ENCODE peak calls at places on chromosomes 7 and 10, in four cellular contexts. T is aorta, J is body of pancreas, P is adrenal gland. B is an unnamed sample. For H3K4me1 and H3K9me3, the result is how much of the 10 kb centered on the place peaks cover.

GRCh38 chr7:117728858-117729257 is 144.4 kb downstream of the CTTNBP2 start:
- DNase-seq in J (no peak), P (no peak), T (no peak), B (no peak)

GRCh38 chr7:158746957-158747356 is 42.4 kb upstream of the NCAPG2 start:
- DNase-seq in P (no peak), J (no peak), T (no peak), B (no peak)

GRCh38 chr10:133285217-133285616 is 8.5 kb upstream of the ADAM8 start:
- DNase-seq in P (no peak), T (no peak), J (no peak), B (no peak)

GRCh38 chr10:64091889-64092288 is 570.7 kb downstream of the REEP3 start:
- DNase-seq in J (no peak), T (no peak), P (no peak), B (no peak)

GRCh38 chr7:66296555-66296954 is 91.4 kb downstream of the TPST1 start:
- DNase-seq in J (no peak), T (no peak), P (no peak), B (no peak)

GRCh38 chr7:12103948-12104347 is 107.1 kb upstream of the TMEM106B start:
- DNase-seq in J (no peak), P (no peak), T (no peak), B (no peak)

GRCh38 chr10:31399631-31400030 is 80.6 kb downstream of the ZEB1 start:
- DNase-seq in T (no peak), J (no peak), P (peak), B (no peak)

GRCh38 chr10:78336402-78336791 is 302.7 kb downstream of the RPS24 start:
- DNase-seq in T (no peak), P (no peak), J (peak), B (no peak)

GRCh38 chr7:87003872-87004798 is 55.3 kb downstream of the ELAPOR2 start:
- DNase-seq in P (no peak), T (no peak), J (no peak), B (no peak)

GRCh38 chr10:90373911-90374310 is 483.9 kb downstream of the HTR7 start:
- DNase-seq in T (no peak), P (no peak), J (no peak), B (no peak)

GRCh38 chr7:151704969-151705743 is 171.8 kb downstream of the PRKAG2 start:
- DNase-seq in J (no peak), P (no peak), T (no peak), B (peak)

GRCh38 chr7:129665013-129665401 is 53.5 kb downstream of the NRF1 start:
- DNase-seq in T (no peak), P (peak), J (peak), B (no peak)

GRCh38 chr10:71278691-71279588 is 40.1 kb upstream of the SLC29A3 start:
- DNase-seq in T (no peak), P (no peak), J (no peak), B (no peak)

GRCh38 chr10:25701651-25702050 is 232.4 kb upstream of the MYO3A start:
- DNase-seq in T (no peak), J (no peak), P (no peak), B (no peak)

GRCh38 chr7:116252249-116252648 is 41.9 kb downstream of the TES start:
- DNase-seq in P (no peak), J (no peak), T (no peak), B (no peak)

GRCh38 chr7:155733582-155734444 is 78.5 kb downstream of the SHH start:
- DNase-seq in J (no peak), T (no peak), P (no peak), B (no peak)

GRCh38 chr10:59625842-59626522 is 83.7 kb downstream of the SLC16A9 start:
- DNase-seq in J (peak), T (no peak), P (peak), B (no peak)

GRCh38 chr10:69328346-69328687 is 50.0 kb downstream of the HK1 start:
- DNase-seq in J (no peak), T (no peak), P (no peak), B (no peak)

GRCh38 chr10:117221156-117221711 is 19.7 kb upstream of the SLC18A2 start:
- DNase-seq in T (peak), J (no peak), P (no peak), B (no peak)

GRCh38 chr10:72162978-72163377 is 52.8 kb upstream of the ANAPC16 start:
- DNase-seq in J (no peak), T (no peak), P (no peak), B (no peak)

GRCh38 chr10:35876248-35876647 is 234.2 kb upstream of the FZD8 start:
- DNase-seq in J (no peak), P (no peak), T (no peak), B (no peak)

GRCh38 chr7:66529889-66530615 is 98.6 kb upstream of the KCTD7 start:
- DNase-seq in J (no peak), T (no peak), P (no peak), B (no peak)

GRCh38 chr10:90920986-90921643 is at the start of gene ANKRD1:
- DNase-seq in P (no peak), T (no peak), J (no peak), B (no peak)

GRCh38 chr10:71408436-71409225 is 11.9 kb downstream of the CDH23 start:
- DNase-seq in P (no peak), T (no peak), J (no peak), B (no peak)

GRCh38 chr7:41130021-41130420 is 572.9 kb downstream of the INHBA start:
- DNase-seq in J (no peak), P (no peak), T (no peak), B (no peak)

GRCh38 chr10:22541900-22542299 is 172.5 kb downstream of the PIP4K2A start:
- DNase-seq in T (no peak), P (no peak), J (no peak), B (no peak)

GRCh38 chr7:78189762-78190161 is 391.2 kb downstream of the PHTF2 start:
- DNase-seq in P (peak), T (no peak), J (no peak), B (no peak)

GRCh38 chr10:130493021-130493420 is 356.8 kb downstream of the GLRX3 start:
- DNase-seq in J (no peak), P (no peak), T (no peak), B (no peak)

GRCh38 chr10:106224676-106225075 is 939.8 kb downstream of the SORCS1 start:
- DNase-seq in P (no peak), T (no peak), J (no peak), B (no peak)

GRCh38 chr7:48011952-48012351 is 17.0 kb downstream of the SUN3 start:
- DNase-seq in T (no peak), J (no peak), P (no peak), B (no peak)

GRCh38 chr7:66617295-66617694 is 11.4 kb upstream of the KCTD7 start:
- DNase-seq in T (no peak), J (no peak), P (no peak), B (no peak)

GRCh38 chr7:135147899-135148721 is at the start of gene TMEM140:
- DNase-seq in T (no peak), J (peak), P (no peak), B (no peak)

GRCh38 chr10:43137971-43138756 is at the start of gene CSGALNACT2:
- DNase-seq in T (peak), P (peak), J (peak), B (peak)
- H3K4me1 ChIP-seq in T (under half), P (under half), J (under half), B (under half)

GRCh38 chr7:106460792-106461254 is 176.0 kb upstream of the NAMPT start:
- DNase-seq in P (no peak), T (no peak), J (no peak), B (no peak)

GRCh38 chr7:106452031-106452851 is 167.5 kb upstream of the NAMPT start:
- DNase-seq in T (no peak), P (no peak), J (no peak), B (no peak)

GRCh38 chr7:106459397-106460072 is 174.8 kb upstream of the NAMPT start:
- DNase-seq in J (no peak), P (no peak), T (no peak), B (no peak)

GRCh38 chr7:106457678-106458077 is 172.9 kb upstream of the NAMPT start:
- DNase-seq in T (no peak), J (no peak), P (no peak), B (no peak)

GRCh38 chr7:106456339-106456738 is 171.6 kb upstream of the NAMPT start:
- DNase-seq in J (no peak), P (no peak), T (no peak), B (no peak)
- H3K9me3 ChIP-seq in J (under half), P (under half), T (under half), B (under half)

DNA sequence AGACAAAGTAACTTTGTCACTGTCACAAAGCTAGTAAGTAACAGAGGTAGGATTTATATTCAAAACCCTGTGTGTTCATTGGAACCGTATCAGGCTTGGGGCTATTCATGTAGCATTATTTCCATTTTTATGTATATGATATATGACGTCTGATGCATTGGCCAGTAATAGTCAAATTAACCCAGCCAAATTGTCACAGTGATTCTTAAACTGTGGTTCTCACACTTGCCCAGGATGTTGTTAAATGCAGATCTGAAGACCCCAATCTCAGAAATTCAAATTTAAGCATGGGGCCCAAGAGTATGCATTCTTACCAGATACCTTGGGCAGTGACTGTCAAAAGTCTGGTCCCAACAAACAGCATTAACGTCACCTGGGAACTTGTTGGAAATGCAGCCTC is 63.9 kb downstream of the C1GALT1 start:
- DNase-seq in J (no peak), P (no peak), T (no peak), B (no peak)
- H3K4me3 ChIP-seq in J (no peak), P (no peak), T (no peak), B (no peak)

GRCh38 chr10:63072951-63073350 is 60.2 kb upstream of the NRBF2 start:
- DNase-seq in T (no peak), J (no peak), P (no peak), B (no peak)
- H3K4me1 ChIP-seq in T (under half), J (under half), P (under half), B (under half)

GRCh38 chr10:80100861-80101695 is 22.6 kb downstream of the TMEM254 start:
- DNase-seq in J (no peak), T (no peak), P (no peak), B (no peak)
- H3K9me3 ChIP-seq in J (under half), T (under half), P (under half), B (under half)

DNA sequence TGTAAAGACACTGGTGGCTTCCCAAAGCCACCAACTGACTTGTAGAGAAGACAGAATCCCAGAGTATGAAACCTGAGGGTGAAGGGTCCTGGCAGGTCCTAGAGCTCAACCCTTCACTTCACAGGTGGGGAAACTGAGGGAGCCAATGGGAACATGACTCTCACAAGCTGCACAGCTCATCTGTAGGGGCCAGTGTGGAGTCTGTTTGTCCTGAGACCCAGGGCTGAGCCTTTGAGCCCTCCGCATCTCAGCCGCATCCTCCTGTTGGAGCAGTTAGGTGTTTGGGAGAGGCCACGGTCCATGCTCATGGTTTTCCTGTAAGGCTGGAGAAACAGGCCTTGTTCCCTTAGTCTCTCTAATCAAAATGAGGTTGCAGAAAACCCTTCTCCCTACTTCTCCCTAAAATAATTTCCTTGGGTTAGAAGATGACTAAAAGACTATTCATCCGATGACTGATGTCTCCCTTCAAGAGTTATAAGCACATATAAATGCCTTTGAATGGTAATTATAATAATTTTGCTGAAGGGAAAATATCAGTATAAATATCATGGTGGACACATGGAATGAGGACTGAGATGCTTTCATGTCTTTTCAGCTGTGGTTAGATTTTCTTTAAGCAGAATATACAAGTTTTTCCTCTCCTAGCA is 10.3 kb downstream of the HTRA1 start:
- DNase-seq in T (no peak), P (no peak), J (no peak), B (no peak)
- H3K4me3 ChIP-seq in T (no peak), P (no peak), J (no peak), B (no peak)

DNA sequence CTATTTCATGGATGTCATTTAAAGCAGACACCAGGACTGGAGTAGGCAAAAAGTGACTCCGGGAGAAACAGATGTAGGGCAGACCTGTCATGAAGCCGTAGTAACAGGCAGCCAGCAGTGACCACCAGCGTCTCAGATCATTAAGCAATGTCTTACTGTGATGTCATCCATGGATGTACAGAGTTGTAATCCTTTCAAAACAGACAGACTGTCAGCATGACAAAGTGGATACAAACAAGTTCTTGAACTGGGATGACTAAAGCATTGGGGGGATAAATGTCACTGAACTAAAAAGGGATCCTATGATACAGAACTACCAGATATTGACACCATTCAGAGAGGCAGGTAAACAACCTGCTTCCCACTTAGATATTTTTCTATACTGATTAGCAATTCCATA is 675.5 kb downstream of the PARD3 start:
- DNase-seq in J (no peak), P (no peak), T (no peak), B (no peak)
- H3K4me1 ChIP-seq in J (under half), P (under half), T (under half), B (under half)

DNA sequence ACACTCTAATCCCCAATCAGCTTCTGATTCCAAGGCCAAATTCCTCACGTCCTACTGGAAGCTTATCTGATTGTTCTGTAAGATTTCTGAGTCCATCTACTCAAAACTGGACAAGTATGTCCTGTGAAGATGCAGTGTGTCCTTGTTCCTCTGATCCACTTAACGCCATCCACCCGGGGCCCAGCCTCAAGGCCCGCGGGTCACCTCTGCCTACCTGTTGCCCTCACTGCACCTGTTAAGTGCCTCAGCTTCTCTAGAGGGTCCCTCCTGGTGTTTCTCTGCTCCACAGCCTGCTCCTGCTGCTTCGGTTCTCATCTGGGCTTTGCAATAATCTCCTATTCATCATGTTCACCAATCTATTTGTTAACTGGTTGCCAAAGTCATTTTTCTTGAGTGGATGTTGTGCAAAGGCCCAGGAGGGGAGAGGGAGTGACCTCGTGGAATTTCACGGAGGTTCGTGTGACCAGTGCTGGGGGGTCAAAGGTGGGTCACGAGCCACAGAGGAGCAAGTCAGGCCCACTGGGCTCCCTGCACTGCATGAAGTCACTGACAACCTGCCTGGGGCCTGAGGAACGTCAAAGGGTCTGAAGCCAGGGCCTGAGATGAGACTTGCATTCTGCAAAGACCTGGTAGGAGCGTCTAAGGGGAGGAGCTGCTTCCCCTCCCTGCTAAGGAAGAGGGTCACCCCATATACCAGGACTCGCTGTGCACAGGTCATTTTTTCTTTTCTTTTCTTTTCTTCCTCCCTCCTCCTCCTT is 338.1 kb downstream of the WDR37 start:
- DNase-seq in J (no peak), T (no peak), P (no peak), B (no peak)
- H3K9me3 ChIP-seq in J (under half), T (under half), P (under half), B (under half)

B was measured in lower lobe of right lung.